ENCODE peak calls at places on chromosomes 1 and 21, in seven cellular contexts. One of them, this sample, is unnamed.

GRCh38 chr21:36613064-36613463 is 85.9 kb upstream of the SIM2 start:
- DNase-seq in AG08396: peak; percentile 69
- DNase-seq in osteocyte: no peak
- DNase-seq in occipital lobe: no peak
- DNase-seq in substantia nigra: no peak
- DNase-seq in left lung: no peak
- DNase-seq in activated naive CD8-positive, alpha-beta T cell treated with anti-CD3 and anti-CD28 coated beads, Interleukin-2, amount 50 U/mL, for 24 hours: no peak
- DNase-seq in this sample: no peak

GRCh38 chr1:234889643-234890042 is 239.0 kb downstream of the TOMM20 start:
- DNase-seq in AG08396: no peak
- DNase-seq in osteocyte: no peak
- DNase-seq in substantia nigra: no peak
- DNase-seq in activated naive CD8-positive, alpha-beta T cell treated with anti-CD3 and anti-CD28 coated beads, Interleukin-2, amount 50 U/mL, for 24 hours: no peak
- DNase-seq in occipital lobe: no peak
- DNase-seq in left lung: no peak
- DNase-seq in this sample: no peak

GRCh38 chr1:20290624-20291597 is at the start of gene VWA5B1:
- DNase-seq in occipital lobe: no peak
- DNase-seq in AG08396: no peak
- DNase-seq in substantia nigra: no peak
- DNase-seq in osteocyte: no peak
- DNase-seq in left lung: no peak
- DNase-seq in activated naive CD8-positive, alpha-beta T cell treated with anti-CD3 and anti-CD28 coated beads, Interleukin-2, amount 50 U/mL, for 24 hours: no peak
- DNase-seq in this sample: no peak

GRCh38 chr1:27872059-27872801 is at the start of gene THEMIS2:
- DNase-seq in occipital lobe: peak; percentile 43
- DNase-seq in AG08396: peak; percentile 88
- DNase-seq in activated naive CD8-positive, alpha-beta T cell treated with anti-CD3 and anti-CD28 coated beads, Interleukin-2, amount 50 U/mL, for 24 hours: peak; percentile 87
- DNase-seq in substantia nigra: peak; percentile 41
- DNase-seq in osteocyte: no peak
- DNase-seq in left lung: peak; percentile 79
- DNase-seq in this sample: no peak

GRCh38 chr1:97745912-97746311 is 174.9 kb downstream of the DPYD start:
- DNase-seq in occipital lobe: no peak
- DNase-seq in left lung: no peak
- DNase-seq in AG08396: peak; percentile 5
- DNase-seq in activated naive CD8-positive, alpha-beta T cell treated with anti-CD3 and anti-CD28 coated beads, Interleukin-2, amount 50 U/mL, for 24 hours: no peak
- DNase-seq in osteocyte: no peak
- DNase-seq in substantia nigra: no peak
- DNase-seq in this sample: no peak

GRCh38 chr21:37119421-37120218 is 46.6 kb downstream of the TTC3 start:
- DNase-seq in left lung: no peak
- DNase-seq in AG08396: no peak
- DNase-seq in substantia nigra: no peak
- DNase-seq in activated naive CD8-positive, alpha-beta T cell treated with anti-CD3 and anti-CD28 coated beads, Interleukin-2, amount 50 U/mL, for 24 hours: peak; percentile 8
- DNase-seq in osteocyte: no peak
- DNase-seq in occipital lobe: no peak
- DNase-seq in this sample: no peak

GRCh38 chr1:173451981-173452380 is 25.2 kb upstream of the PRDX6 start:
- DNase-seq in osteocyte: no peak
- DNase-seq in activated naive CD8-positive, alpha-beta T cell treated with anti-CD3 and anti-CD28 coated beads, Interleukin-2, amount 50 U/mL, for 24 hours: no peak
- DNase-seq in AG08396: no peak
- DNase-seq in left lung: peak; percentile 64
- DNase-seq in substantia nigra: peak; percentile 8
- DNase-seq in occipital lobe: no peak
- DNase-seq in this sample: no peak

GRCh38 chr1:81974883-81975555 is 174.3 kb downstream of the ADGRL2 start:
- DNase-seq in substantia nigra: no peak
- DNase-seq in activated naive CD8-positive, alpha-beta T cell treated with anti-CD3 and anti-CD28 coated beads, Interleukin-2, amount 50 U/mL, for 24 hours: no peak
- DNase-seq in osteocyte: no peak
- DNase-seq in occipital lobe: no peak
- DNase-seq in left lung: no peak
- DNase-seq in AG08396: no peak
- DNase-seq in this sample: no peak

GRCh38 chr1:181972256-181972655 is 89.3 kb downstream of the ZNF648 start:
- DNase-seq in osteocyte: no peak
- DNase-seq in occipital lobe: no peak
- DNase-seq in substantia nigra: no peak
- DNase-seq in AG08396: no peak
- DNase-seq in activated naive CD8-positive, alpha-beta T cell treated with anti-CD3 and anti-CD28 coated beads, Interleukin-2, amount 50 U/mL, for 24 hours: no peak
- DNase-seq in left lung: no peak
- DNase-seq in this sample: no peak

GRCh38 chr21:39612233-39613028 is at the start of gene B3GALT5:
- DNase-seq in substantia nigra: no peak
- DNase-seq in activated naive CD8-positive, alpha-beta T cell treated with anti-CD3 and anti-CD28 coated beads, Interleukin-2, amount 50 U/mL, for 24 hours: no peak
- DNase-seq in osteocyte: no peak
- DNase-seq in AG08396: peak; percentile 37
- DNase-seq in left lung: no peak
- DNase-seq in occipital lobe: no peak
- DNase-seq in this sample: no peak

GRCh38 chr21:27261676-27262075 is 294.8 kb upstream of the ADAMTS5 start:
- DNase-seq in osteocyte: no peak
- DNase-seq in occipital lobe: no peak
- DNase-seq in substantia nigra: no peak
- DNase-seq in left lung: no peak
- DNase-seq in activated naive CD8-positive, alpha-beta T cell treated with anti-CD3 and anti-CD28 coated beads, Interleukin-2, amount 50 U/mL, for 24 hours: no peak
- DNase-seq in AG08396: no peak
- DNase-seq in this sample: no peak

GRCh38 chr1:173628888-173629287 is 6.2 kb upstream of the TEX50 start:
- DNase-seq in occipital lobe: no peak
- DNase-seq in left lung: no peak
- DNase-seq in osteocyte: no peak
- DNase-seq in activated naive CD8-positive, alpha-beta T cell treated with anti-CD3 and anti-CD28 coated beads, Interleukin-2, amount 50 U/mL, for 24 hours: no peak
- DNase-seq in substantia nigra: no peak
- DNase-seq in AG08396: no peak
- DNase-seq in this sample: peak; percentile 22

GRCh38 chr1:247228133-247228532 is 27.7 kb upstream of the VN1R5 start:
- DNase-seq in left lung: no peak
- DNase-seq in activated naive CD8-positive, alpha-beta T cell treated with anti-CD3 and anti-CD28 coated beads, Interleukin-2, amount 50 U/mL, for 24 hours: no peak
- DNase-seq in substantia nigra: no peak
- DNase-seq in occipital lobe: no peak
- DNase-seq in AG08396: no peak
- DNase-seq in osteocyte: no peak
- DNase-seq in this sample: no peak

GRCh38 chr1:25096307-25097150 is 135.8 kb downstream of the SYF2 start:
- DNase-seq in AG08396: peak; percentile 32
- DNase-seq in left lung: no peak
- DNase-seq in activated naive CD8-positive, alpha-beta T cell treated with anti-CD3 and anti-CD28 coated beads, Interleukin-2, amount 50 U/mL, for 24 hours: no peak
- DNase-seq in osteocyte: no peak
- DNase-seq in occipital lobe: no peak
- DNase-seq in substantia nigra: no peak
- DNase-seq in this sample: no peak

GRCh38 chr1:247558275-247558674 is 9.3 kb downstream of the GCSAML start:
- DNase-seq in AG08396: no peak
- DNase-seq in osteocyte: no peak
- DNase-seq in activated naive CD8-positive, alpha-beta T cell treated with anti-CD3 and anti-CD28 coated beads, Interleukin-2, amount 50 U/mL, for 24 hours: no peak
- DNase-seq in occipital lobe: no peak
- DNase-seq in substantia nigra: no peak
- DNase-seq in left lung: no peak
- DNase-seq in this sample: peak; percentile 8

This sample was measured in erythroblast.